ENCODE peak calls at places on chromosomes 1 and 21, in four cellular contexts. T is fibroblast of lung, P is PC-9, D is H9. Z is an unnamed sample.

GRCh38 chr1:55127827-55128343 is 87.3 kb downstream of the USP24 start:
- DNase-seq in T (peak), P (no peak), D (no peak), Z (no peak)

GRCh38 chr1:68049941-68050878 is at the start of gene DIRAS3:
- DNase-seq in P (peak), T (peak), D (no peak), Z (peak)

GRCh38 chr1:27726173-27726793 is 522 bp downstream of the FAM76A start:
- DNase-seq in P (peak), D (peak), T (peak), Z (peak)

GRCh38 chr1:204507317-204508105 is 8.7 kb upstream of the MDM4 start:
- DNase-seq in P (peak), T (peak), D (peak), Z (no peak)

GRCh38 chr1:3401585-3402257 is 52.7 kb upstream of the ARHGEF16 start:
- DNase-seq in P (no peak), D (no peak), T (no peak), Z (no peak)

GRCh38 chr1:205598841-205599666 is 32.8 kb downstream of the ELK4 start:
- DNase-seq in D (no peak), P (no peak), T (peak), Z (peak)

GRCh38 chr1:78619803-78620579 is at the start of gene IFI44L:
- DNase-seq in P (peak), D (no peak), T (peak), Z (no peak)

GRCh38 chr1:22861764-22862440 is 110.8 kb downstream of the LACTBL1 start:
- DNase-seq in T (peak), P (peak), D (no peak), Z (no peak)

GRCh38 chr1:230176871-230177411 is 109.9 kb downstream of the GALNT2 start:
- DNase-seq in T (peak), P (no peak), D (peak), Z (no peak)

GRCh38 chr1:176241385-176242015 is 34.4 kb upstream of the COP1 start:
- DNase-seq in P (no peak), T (peak), D (no peak), Z (no peak)

GRCh38 chr1:46340404-46341221 is at the start of gene NSUN4:
- DNase-seq in D (peak), T (peak), P (peak), Z (peak)
- H3K27ac ChIP-seq in D (peak), T (peak), P (peak), Z (peak)

GRCh38 chr1:168887381-168887780 is 158.4 kb upstream of the DPT start:
- DNase-seq in D (no peak), P (no peak), T (no peak), Z (no peak)
- TF ChIP-seq CTCF in D (no peak), P (no peak), T (no peak), Z (no peak)

GRCh38 chr1:9194024-9194423 is 40.5 kb upstream of the H6PD start:
- DNase-seq in T (no peak), D (no peak), P (no peak), Z (no peak)

GRCh38 chr1:9196129-9197040 is 38.2 kb upstream of the H6PD start:
- DNase-seq in D (peak), P (peak), T (peak), Z (peak)

GRCh38 chr1:9193226-9193625 is 41.3 kb upstream of the H6PD start:
- DNase-seq in P (no peak), T (no peak), D (no peak), Z (no peak)

GRCh38 chr1:9197186-9198099 is 37.1 kb upstream of the H6PD start:
- DNase-seq in D (no peak), P (no peak), T (no peak), Z (no peak)

GRCh38 chr1:9195651-9196050 is 38.9 kb upstream of the H6PD start:
- DNase-seq in T (peak), D (no peak), P (no peak), Z (no peak)
- H3K27ac ChIP-seq in T (peak), D (no peak), P (no peak), Z (no peak)

GRCh38 chr21:32828908-32829307 is 57.4 kb upstream of the PAXBP1 start:
- DNase-seq in T (no peak), D (no peak), P (no peak), Z (no peak)

GRCh38 chr21:32824950-32825349 is 53.4 kb upstream of the PAXBP1 start:
- DNase-seq in T (no peak), P (no peak), D (no peak), Z (no peak)

GRCh38 chr21:32829504-32829903 is 57.9 kb upstream of the PAXBP1 start:
- DNase-seq in T (no peak), D (no peak), P (no peak), Z (no peak)

DNA sequence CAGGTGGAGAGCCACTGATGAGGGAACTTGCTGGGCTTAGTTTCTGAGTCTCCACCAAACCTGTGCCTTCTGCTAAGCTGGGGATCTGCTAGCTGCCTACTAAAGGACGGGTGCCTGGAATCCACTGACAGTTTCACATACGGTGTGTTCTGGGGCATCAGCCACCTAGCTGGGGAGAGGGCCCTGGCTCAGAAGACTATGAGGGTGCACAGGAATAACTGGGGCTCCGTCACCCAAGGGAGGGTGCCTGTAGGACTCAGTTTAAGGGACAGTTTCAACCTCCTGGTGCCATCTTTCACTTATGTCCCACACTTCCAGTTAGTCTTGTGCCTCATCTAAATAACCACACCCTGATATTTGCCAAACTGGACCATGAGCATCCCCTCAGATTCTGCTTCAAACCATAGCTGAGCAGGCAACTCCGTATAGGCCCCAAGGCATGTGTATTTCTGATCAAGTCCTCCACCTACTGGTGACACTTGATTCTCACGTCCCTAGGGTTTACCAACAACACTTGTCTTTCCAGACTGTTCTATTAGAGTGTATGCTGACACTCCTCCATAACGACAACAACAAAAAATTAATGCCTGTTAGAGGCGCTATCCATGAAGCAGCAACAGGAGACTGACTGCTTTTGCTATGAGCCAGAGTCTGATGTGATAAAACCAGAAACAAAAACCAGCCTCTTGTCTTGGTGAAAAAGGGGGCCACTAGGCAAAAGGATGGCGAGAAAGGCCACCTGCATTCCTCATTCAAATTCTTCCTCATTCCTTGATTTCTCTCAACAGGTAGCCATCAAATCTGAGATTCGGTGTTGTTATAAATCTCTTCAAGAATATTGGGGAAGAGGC is 55.0 kb upstream of the PAXBP1 start:
- DNase-seq in P (peak), T (peak), D (peak), Z (no peak)
- TF ChIP-seq CTCF in P (peak), T (peak), D (peak), Z (peak)

GRCh38 chr1:30084909-30085571 is 638.3 kb downstream of the MATN1 start:
- DNase-seq in D (no peak), T (no peak), P (no peak), Z (no peak)

GRCh38 chr1:30090421-30090820 is 633.0 kb downstream of the MATN1 start:
- DNase-seq in T (no peak), D (no peak), P (no peak), Z (no peak)

GRCh38 chr1:30085814-30086770 is 637.3 kb downstream of the MATN1 start:
- DNase-seq in D (peak), P (peak), T (peak), Z (peak)

GRCh38 chr1:30088594-30089556 is 634.5 kb downstream of the MATN1 start:
- DNase-seq in T (no peak), D (no peak), P (no peak), Z (no peak)

DNA sequence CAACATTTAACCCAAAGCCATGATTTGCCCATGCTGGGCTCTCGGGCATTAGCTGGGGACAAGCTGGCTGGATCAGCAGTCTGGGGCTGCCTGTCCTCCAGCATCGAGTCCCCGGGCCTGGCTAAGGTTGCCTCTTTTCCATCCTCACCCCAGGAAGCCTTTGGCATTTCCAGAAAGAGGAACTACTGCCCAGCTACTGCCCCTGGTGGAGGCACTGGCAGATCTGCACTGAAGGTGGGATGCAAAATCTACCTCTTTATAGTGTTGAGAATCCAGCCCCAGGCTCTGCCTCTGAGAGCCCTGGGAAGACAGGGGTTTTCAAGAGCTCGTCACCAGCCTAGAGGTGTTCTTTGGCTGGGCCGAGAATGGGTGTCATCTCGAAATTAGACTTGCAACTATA is 635.9 kb downstream of the MATN1 start:
- DNase-seq in P (peak), T (no peak), D (peak), Z (no peak)
- H3K27ac ChIP-seq in P (no peak), T (no peak), D (no peak), Z (no peak)